ENCODE peak calls at places on chromosome 10, in six cellular contexts. I, O, A, N, P and R are unnamed samples.

GRCh38 chr10:43701295-43701694 is 52.6 kb upstream of the ZNF32 start:
- DNase-seq in I (no peak), O (no peak), A (no peak), N (no peak), P (no peak), R (no peak)

GRCh38 chr10:34280599-34281374 is 534.3 kb downstream of the PARD3 start:
- DNase-seq in I (peak; percentile 99), O (no peak), A (no peak), N (no peak), P (no peak), R (no peak)

GRCh38 chr10:11424456-11425287 is 186.8 kb downstream of the USP6NL start:
- DNase-seq in I (peak; percentile 66), O (peak; percentile 68), A (no peak), N (peak; percentile 48), P (no peak), R (peak; percentile 51)

GRCh38 chr10:36030516-36030915 is 388.4 kb upstream of the FZD8 start:
- DNase-seq in I (no peak), O (no peak), A (no peak), N (no peak), P (no peak), R (no peak)

GRCh38 chr10:118195729-118196128 is 146.4 kb downstream of the FAM204A start:
- DNase-seq in I (no peak), O (no peak), A (no peak), N (no peak), P (no peak), R (no peak)

GRCh38 chr10:101939273-101939635 is 95.7 kb upstream of the KCNIP2 start:
- DNase-seq in I (peak; percentile 93), O (no peak), A (no peak), N (no peak), P (no peak), R (no peak)

GRCh38 chr10:132946806-132947530 is 4.6 kb upstream of the CFAP46 start:
- DNase-seq in I (no peak), O (no peak), A (no peak), N (no peak), P (no peak), R (no peak)

GRCh38 chr10:122476034-122476695 is 14.8 kb downstream of the HTRA1 start:
- DNase-seq in I (no peak), O (no peak), A (no peak), N (no peak), P (no peak), R (no peak)

GRCh38 chr10:12981570-12981969 is 19.9 kb downstream of the CCDC3 start:
- DNase-seq in I (peak; percentile 45), O (no peak), A (no peak), N (no peak), P (no peak), R (no peak)

GRCh38 chr10:63555330-63555729 is 34.1 kb downstream of the REEP3 start:
- DNase-seq in I (no peak), O (no peak), A (no peak), N (no peak), P (no peak), R (no peak)